ENCODE peak calls at places on chromosomes 5 and 9, in seven cellular contexts. F is K562, T is HCT116, X is H1, M is SK-N-SH, I is GM12878, Y is HepG2. N is an unnamed sample.

GRCh38 chr9:121895836-121896544 is 197.1 kb downstream of the TTLL11 start:
- DNase-seq in F (no peak), I (no peak), T (no peak), Y (peak; percentile 5), X (no peak), M (no peak), N (no peak)

GRCh38 chr5:82525626-82526025 is 247.5 kb upstream of the RPS23 start:
- DNase-seq in I (no peak), F (no peak), Y (no peak), M (no peak), T (no peak), X (no peak), N (no peak)

GRCh38 chr9:91948423-91949292 is 1.4 kb downstream of the ROR2 start:
- DNase-seq in X (peak; percentile 81), T (peak; percentile 65), F (peak; percentile 84), I (no peak), M (peak; percentile 79), Y (no peak), N (no peak)

GRCh38 chr9:101566904-101567724 is 27.7 kb downstream of the PPP3R2 start:
- DNase-seq in I (no peak), X (no peak), F (peak; percentile 40), M (no peak), Y (peak; percentile 48), T (peak; percentile 22), N (no peak)

GRCh38 chr9:71355884-71356283 is 234.5 kb upstream of the TRPM3 start:
- DNase-seq in F (no peak), I (no peak), T (peak; percentile 3), X (no peak), M (no peak), Y (peak; percentile 2), N (no peak)

GRCh38 chr9:121107041-121107440 is 32.3 kb downstream of the CNTRL start:
- DNase-seq in Y (peak; percentile 10), I (no peak), T (peak; percentile 34), X (no peak), M (no peak), F (peak; percentile 27), N (no peak)

GRCh38 chr5:61120534-61120933 is 41.7 kb downstream of the SMIM15 start:
- DNase-seq in F (no peak), Y (no peak), M (no peak), X (no peak), I (no peak), T (no peak), N (no peak)

GRCh38 chr9:93111371-93112115 is 15.5 kb downstream of the CARD19 start:
- DNase-seq in X (no peak), F (no peak), T (no peak), I (no peak), M (no peak), Y (peak; percentile 39), N (no peak)

GRCh38 chr9:113409481-113409880 is 994 bp downstream of the POLE3 start:
- DNase-seq in M (no peak), I (no peak), X (no peak), T (no peak), F (no peak), Y (no peak), N (no peak)

GRCh38 chr9:20552874-20553624 is 69.2 kb downstream of the MLLT3 start:
- DNase-seq in I (peak; percentile 38), Y (peak; percentile 9), T (no peak), M (no peak), X (no peak), F (no peak), N (no peak)

GRCh38 chr5:172542651-172543131 is 88.4 kb upstream of the SH3PXD2B start:
- DNase-seq in M (no peak), I (no peak), F (no peak), T (no peak), X (peak; percentile 42), Y (no peak), N (no peak)

GRCh38 chr9:37966443-37967271 is 62.7 kb upstream of the SLC25A51 start:
- DNase-seq in X (no peak), Y (peak; percentile 52), T (no peak), I (no peak), F (no peak), M (no peak), N (no peak)

GRCh38 chr9:128416432-128417019 is 4.1 kb upstream of the CERCAM start:
- DNase-seq in X (no peak), M (no peak), F (no peak), T (no peak), Y (no peak), I (no peak), N (no peak)

GRCh38 chr5:150559701-150560100 is 51.8 kb downstream of the NDST1 start:
- DNase-seq in Y (no peak), I (no peak), T (no peak), F (no peak), M (no peak), X (no peak), N (no peak)

GRCh38 chr9:133261753-133262120 is 13.3 kb downstream of the ABO start:
- DNase-seq in Y (no peak), I (no peak), F (no peak), X (no peak), T (no peak), M (no peak), N (no peak)

GRCh38 chr9:78298046-78298511 is 1.2 kb downstream of the PSAT1 start:
- DNase-seq in T (no peak), F (peak; percentile 71), Y (peak; percentile 28), M (peak; percentile 56), X (peak; percentile 45), I (no peak), N (no peak)

GRCh38 chr5:95884021-95884333 is 61.5 kb upstream of the GLRX start:
- DNase-seq in T (no peak), I (no peak), M (no peak), X (no peak), F (peak; percentile 37), Y (no peak), N (no peak)

GRCh38 chr5:80554646-80555045 is 15.4 kb downstream of the ANKRD34B start:
- DNase-seq in M (no peak), I (no peak), F (peak; percentile 54), X (peak; percentile 56), T (no peak), Y (no peak), N (no peak)

GRCh38 chr9:133163559-133164208 is at the start of gene GBGT1:
- DNase-seq in Y (no peak), F (peak; percentile 85), T (no peak), I (no peak), M (peak; percentile 90), X (peak; percentile 90), N (no peak)

GRCh38 chr9:136053757-136054142 is 41.3 kb downstream of the NACC2 start:
- DNase-seq in I (no peak), F (no peak), Y (no peak), M (peak; percentile 23), X (no peak), T (no peak), N (no peak)

GRCh38 chr9:136054798-136055714 is 40.0 kb downstream of the NACC2 start:
- DNase-seq in I (no peak), Y (no peak), M (no peak), X (no peak), F (no peak), T (no peak), N (no peak)

GRCh38 chr9:136052991-136053756 is 41.9 kb downstream of the NACC2 start:
- DNase-seq in Y (peak; percentile 14), M (peak; percentile 50), T (no peak), I (no peak), F (no peak), X (peak; percentile 56), N (no peak)

GRCh38 chr9:136052433-136052880 is 42.6 kb downstream of the NACC2 start:
- DNase-seq in F (no peak), I (no peak), M (no peak), X (no peak), T (no peak), Y (peak; percentile 15), N (no peak)

DNA sequence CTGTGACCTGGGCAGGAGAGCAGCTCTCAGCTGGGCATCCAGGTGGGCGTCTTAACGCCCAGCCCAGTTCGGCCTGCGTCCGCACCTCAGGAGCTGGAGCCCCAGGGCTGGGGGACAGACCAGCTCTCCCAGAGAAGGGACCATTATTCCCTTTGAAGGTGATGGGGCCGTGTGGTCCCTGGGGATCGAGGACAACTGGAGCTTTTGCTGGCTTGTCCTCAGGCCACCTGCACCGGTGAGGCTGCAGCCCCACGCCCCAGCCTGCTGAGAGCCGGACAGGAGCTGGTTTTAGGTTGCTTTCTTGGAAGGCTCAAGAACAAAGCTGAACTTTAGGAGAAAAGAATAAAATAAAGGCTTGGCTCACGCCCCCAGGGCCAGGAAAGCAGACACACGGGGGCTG is 40.9 kb downstream of the NACC2 start:
- DNase-seq in X (no peak), Y (no peak), M (peak; percentile 16), F (no peak), I (no peak), T (no peak), N (no peak)
- TF ChIP-seq SIN3A in X (no peak), Y (no peak), M (no peak), F (no peak), I (no peak), T (no peak), N (no peak)

GRCh38 chr5:143352691-143353090 is 50.8 kb downstream of the NR3C1 start:
- DNase-seq in M (no peak), Y (no peak), I (no peak), T (no peak), F (no peak), X (no peak), N (no peak)
- H3K4me3 ChIP-seq in M (no peak overlapping the region), Y (no peak overlapping the region), I (peak overlapping the region; percentile 50), T (no peak overlapping the region), F (no peak overlapping the region), X (no peak overlapping the region), N (no peak overlapping the region)

DNA sequence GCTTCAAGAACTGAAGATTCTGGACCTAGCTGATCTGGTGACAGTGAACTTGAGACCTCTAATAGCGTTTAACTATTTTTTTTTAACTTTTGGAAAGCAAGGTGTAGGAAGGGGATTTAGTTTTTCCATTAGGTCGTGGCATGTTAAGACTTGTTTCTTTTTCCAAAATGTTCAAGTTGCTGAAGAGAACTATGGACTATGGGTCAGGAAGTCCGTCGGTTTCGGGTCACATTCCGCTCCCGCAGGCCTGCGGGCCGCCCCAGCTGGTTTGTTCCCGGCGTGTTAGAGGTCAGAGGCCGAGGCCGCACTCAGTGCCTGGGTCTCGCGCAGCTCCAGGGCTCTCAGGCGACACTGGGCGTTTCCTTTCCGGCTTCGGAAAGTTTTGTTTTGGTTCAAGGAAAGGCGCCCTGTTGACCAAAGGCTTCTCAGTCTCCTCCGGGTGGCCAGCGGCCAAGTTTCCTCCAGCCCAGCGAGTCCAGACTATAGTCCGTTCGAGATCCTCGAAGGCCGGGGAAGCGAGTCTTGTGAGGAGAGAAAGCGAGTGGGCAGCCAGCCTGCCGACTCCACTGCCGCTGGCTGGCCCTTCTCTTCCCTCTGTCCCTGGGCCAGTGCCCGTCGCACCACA is 586 bp upstream of the FCHO2 start:
- DNase-seq in I (no peak), F (peak; percentile 70), M (no peak), X (no peak), Y (peak; percentile 64), T (no peak), N (no peak)
- TF ChIP-seq SIN3A in I (no peak), F (peak; percentile 60), M (no peak), X (peak; percentile 34), Y (peak; percentile 29), T (no peak), N (no peak)

DNA sequence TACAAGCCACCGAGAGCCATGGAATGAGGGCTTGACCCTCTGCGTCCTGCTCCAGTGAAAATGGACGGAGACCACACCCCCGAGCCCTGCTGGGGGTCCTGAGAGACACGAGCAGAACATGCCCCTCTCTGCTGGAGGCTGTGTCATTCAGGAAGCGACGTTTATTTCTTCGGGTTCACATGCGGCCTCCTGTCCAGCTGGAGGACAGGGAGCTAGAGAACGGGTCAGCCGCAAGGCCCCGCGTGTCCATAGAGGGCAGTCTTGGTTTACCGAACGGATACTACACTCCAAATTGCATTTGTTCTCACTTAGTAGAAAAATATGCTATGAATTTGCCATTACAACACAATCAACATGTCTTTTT is 36.1 kb downstream of the MRPL36 start:
- DNase-seq in X (peak; percentile 64), I (no peak), Y (peak; percentile 43), T (peak; percentile 38), F (peak; percentile 78), M (peak; percentile 78), N (peak; percentile 28)
- H3K4me3 ChIP-seq in X (no peak overlapping the region), I (no peak overlapping the region), Y (no peak overlapping the region), T (no peak overlapping the region), F (no peak overlapping the region), M (no peak overlapping the region), N (no peak overlapping the region)